ENCODE peak calls at places on chromosomes 1 and 21, in five cellular contexts. L, A, O, U and B are unnamed samples.

GRCh38 chr1:229070168-229070567 is 200.7 kb upstream of the RAB4A start:
- DNase-seq in L (no peak), A (no peak), O (no peak), U (no peak), B (no peak)

GRCh38 chr1:204725821-204726448 is 40.4 kb upstream of the LRRN2 start:
- DNase-seq in L (no peak), A (no peak), O (no peak), U (peak), B (no peak)

GRCh38 chr21:44337941-44338895 is 972 bp downstream of the CFAP410 start:
- DNase-seq in L (peak), A (no peak), O (no peak), U (peak), B (no peak)

GRCh38 chr1:99658031-99658290 is 12.0 kb downstream of the PALMD start:
- DNase-seq in L (no peak), A (no peak), O (no peak), U (no peak), B (no peak)

GRCh38 chr21:31117046-31117916 is 79.0 kb upstream of the KRTAP19-8 start:
- DNase-seq in L (no peak), A (no peak), O (no peak), U (no peak), B (no peak)

GRCh38 chr1:198096390-198096789 is 60.4 kb upstream of the NEK7 start:
- DNase-seq in L (no peak), A (no peak), O (no peak), U (no peak), B (no peak)

GRCh38 chr1:30748699-30749401 is 8.7 kb downstream of the LAPTM5 start:
- DNase-seq in L (no peak), A (no peak), O (no peak), U (no peak), B (no peak)

GRCh38 chr1:93702102-93702827 is 20.6 kb upstream of the BCAR3 start:
- DNase-seq in L (no peak), A (no peak), O (no peak), U (no peak), B (no peak)

GRCh38 chr1:167292216-167292615 is 71.5 kb downstream of the POU2F1 start:
- DNase-seq in L (no peak), A (no peak), O (no peak), U (no peak), B (no peak)

GRCh38 chr1:183850852-183851251 is 45.9 kb downstream of the RGL1 start:
- DNase-seq in L (no peak), A (no peak), O (no peak), U (no peak), B (no peak)

GRCh38 chr1:151539321-151540020 is 638 bp upstream of the TUFT1 start:
- DNase-seq in L (peak), A (peak), O (no peak), U (peak), B (no peak)

GRCh38 chr1:192443616-192444015 is 126.8 kb downstream of the RGS21 start:
- DNase-seq in L (no peak), A (no peak), O (no peak), U (no peak), B (no peak)

GRCh38 chr1:234915923-234916675 is 212.5 kb downstream of the TOMM20 start:
- DNase-seq in L (no peak), A (no peak), O (no peak), U (no peak), B (no peak)

GRCh38 chr1:9711466-9712020 is 60.0 kb downstream of the PIK3CD start:
- DNase-seq in L (no peak), A (no peak), O (no peak), U (no peak), B (no peak)

GRCh38 chr1:210201671-210202070 is 30.9 kb upstream of the SERTAD4 start:
- DNase-seq in L (no peak), A (no peak), O (no peak), U (no peak), B (no peak)

GRCh38 chr1:119882172-119883029 is 13.9 kb downstream of the ADAM30 start:
- DNase-seq in L (no peak), A (no peak), O (no peak), U (no peak), B (no peak)

GRCh38 chr1:169833179-169833901 is 38.6 kb upstream of the METTL18 start:
- DNase-seq in L (no peak), A (no peak), O (no peak), U (no peak), B (no peak)

GRCh38 chr1:210663730-210664573 is 335.2 kb downstream of the HHAT start:
- DNase-seq in L (no peak), A (no peak), O (no peak), U (no peak), B (no peak)

GRCh38 chr1:245365071-245365470 is 210.3 kb downstream of the KIF26B start:
- DNase-seq in L (no peak), A (no peak), O (no peak), U (no peak), B (no peak)

GRCh38 chr1:41860214-41860613 is 58.5 kb downstream of the HIVEP3 start:
- DNase-seq in L (no peak), A (no peak), O (no peak), U (no peak), B (no peak)

GRCh38 chr1:24827737-24828136 is 82.5 kb downstream of the CLIC4 start:
- DNase-seq in L (no peak), A (no peak), O (no peak), U (no peak), B (no peak)

GRCh38 chr1:180234369-180235076 is 4.5 kb downstream of the LHX4 start:
- DNase-seq in L (no peak), A (no peak), O (no peak), U (no peak), B (no peak)

GRCh38 chr1:219567341-219567947 is 45.5 kb downstream of the ZC3H11B start:
- DNase-seq in L (peak), A (no peak), O (no peak), U (peak), B (no peak)

GRCh38 chr1:103525114-103525606 is 339 bp upstream of the RNPC3 start:
- DNase-seq in L (peak), A (no peak), O (no peak), U (peak), B (peak)

GRCh38 chr1:43059640-43060574 is 101.2 kb upstream of the SLC2A1 start:
- DNase-seq in L (no peak), A (no peak), O (no peak), U (no peak), B (no peak)

GRCh38 chr1:91523462-91523861 is 22.8 kb downstream of the CDC7 start:
- DNase-seq in L (no peak), A (no peak), O (no peak), U (no peak), B (no peak)

GRCh38 chr1:117368116-117369108 is 1.2 kb downstream of the MAN1A2 start:
- DNase-seq in L (peak), A (no peak), O (no peak), U (peak), B (no peak)

GRCh38 chr1:33848205-33848604 is 15.7 kb upstream of the HMGB4 start:
- DNase-seq in L (no peak), A (no peak), O (no peak), U (no peak), B (no peak)

GRCh38 chr1:47787560-47787959 is 209.6 kb downstream of the TRABD2B start:
- DNase-seq in L (no peak), A (no peak), O (no peak), U (no peak), B (no peak)

GRCh38 chr1:204128964-204129896 is 22.6 kb downstream of the ETNK2 start:
- DNase-seq in L (peak), A (peak), O (peak), U (no peak), B (peak)

GRCh38 chr1:223031690-223032601 is 111.1 kb downstream of the TLR5 start:
- DNase-seq in L (no peak), A (no peak), O (no peak), U (no peak), B (no peak)

GRCh38 chr1:52629021-52629643 is 3.8 kb upstream of the SHISAL2A start:
- DNase-seq in L (no peak), A (no peak), O (no peak), U (peak), B (no peak)

GRCh38 chr1:70227439-70227838 is 6.3 kb downstream of the SRSF11 start:
- DNase-seq in L (peak), A (no peak), O (no peak), U (no peak), B (no peak)

GRCh38 chr1:86992790-86993189 is 78.4 kb downstream of the HS2ST1 start:
- DNase-seq in L (peak), A (no peak), O (no peak), U (no peak), B (no peak)

GRCh38 chr1:162228586-162228985 is 148.1 kb downstream of the SPATA46 start:
- DNase-seq in L (no peak), A (no peak), O (no peak), U (peak), B (no peak)

GRCh38 chr1:160171352-160171751 is 19.0 kb upstream of the CASQ1 start:
- DNase-seq in L (no peak), A (no peak), O (no peak), U (no peak), B (no peak)

GRCh38 chr1:5990913-5991783 is 1.1 kb downstream of the NPHP4 start:
- DNase-seq in L (peak), A (peak), O (no peak), U (no peak), B (peak)

GRCh38 chr1:5993553-5994510 is 1.6 kb upstream of the NPHP4 start:
- DNase-seq in L (peak), A (no peak), O (no peak), U (no peak), B (no peak)

GRCh38 chr1:5991784-5992033 is 516 bp downstream of the NPHP4 start:
- DNase-seq in L (no peak), A (peak), O (no peak), U (no peak), B (peak)

GRCh38 chr1:5992034-5992813 is at the start of gene NPHP4:
- DNase-seq in L (peak), A (peak), O (peak), U (peak), B (peak)

GRCh38 chr1:5992814-5993552 is 758 bp upstream of the NPHP4 start:
- DNase-seq in L (peak), A (no peak), O (no peak), U (no peak), B (no peak)
- TF ChIP-seq POLR2AphosphoS5 in L (no peak), A (no peak), O (no peak), U (no peak), B (peak)

DNA sequence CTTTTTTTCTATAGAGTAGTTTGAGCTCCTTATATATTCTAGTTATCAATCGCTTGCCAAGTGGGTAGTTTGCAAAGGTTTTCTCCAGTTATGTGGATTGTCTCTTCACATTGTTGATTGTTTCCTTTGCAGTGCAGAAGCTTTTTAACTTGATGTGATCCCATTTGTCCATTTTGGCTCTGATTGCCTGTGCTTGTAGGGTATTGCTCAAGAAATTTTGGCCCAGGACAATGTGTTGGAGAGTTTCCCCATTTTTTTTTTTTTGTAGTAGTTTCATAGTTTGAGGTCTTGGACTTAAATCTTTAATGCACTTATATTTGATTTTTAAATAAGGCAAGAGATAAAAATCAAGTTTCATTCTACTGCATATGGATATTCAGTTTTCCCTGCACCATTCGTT is 774.8 kb upstream of the ADAMTS5 start:
- DNase-seq in L (no peak), A (no peak), O (no peak), U (no peak), B (no peak)
- TF ChIP-seq TAF1 in L (no peak), A (no peak), O (no peak), U (no peak), B (no peak)

GRCh38 chr1:19331262-19331878 is 19.2 kb downstream of the SLC66A1 start:
- DNase-seq in L (no peak), A (no peak), O (no peak), U (no peak), B (no peak)
- TF ChIP-seq POLR2A in L (no peak), A (no peak), O (no peak), U (no peak), B (no peak)

GRCh38 chr1:156144747-156145146 is 8.6 kb upstream of the SEMA4A start:
- DNase-seq in L (no peak), A (no peak), O (no peak), U (no peak), B (no peak)

GRCh38 chr1:156146749-156147405 is 6.5 kb upstream of the SEMA4A start:
- DNase-seq in L (no peak), A (no peak), O (no peak), U (no peak), B (no peak)

GRCh38 chr1:156148236-156148635 is 5.1 kb upstream of the SEMA4A start:
- DNase-seq in L (no peak), A (no peak), O (no peak), U (no peak), B (no peak)

GRCh38 chr1:156145622-156146005 is 7.8 kb upstream of the SEMA4A start:
- DNase-seq in L (no peak), A (no peak), O (no peak), U (no peak), B (no peak)

GRCh38 chr1:156146006-156146748 is 7.2 kb upstream of the SEMA4A start:
- DNase-seq in L (peak), A (no peak), O (no peak), U (peak), B (peak)
- TF ChIP-seq POLR2AphosphoS5 in L (no peak), A (no peak), O (no peak), U (no peak), B (no peak)

GRCh38 chr1:156726549-156727226 is 1.6 kb upstream of the METTL25B start:
- DNase-seq in L (peak), A (no peak), O (no peak), U (peak), B (no peak)

GRCh38 chr1:156727492-156727891 is 777 bp upstream of the METTL25B start:
- DNase-seq in L (no peak), A (no peak), O (no peak), U (no peak), B (no peak)

GRCh38 chr1:156725683-156726280 is 2.5 kb upstream of the METTL25B start:
- DNase-seq in L (peak), A (peak), O (no peak), U (peak), B (peak)

DNA sequence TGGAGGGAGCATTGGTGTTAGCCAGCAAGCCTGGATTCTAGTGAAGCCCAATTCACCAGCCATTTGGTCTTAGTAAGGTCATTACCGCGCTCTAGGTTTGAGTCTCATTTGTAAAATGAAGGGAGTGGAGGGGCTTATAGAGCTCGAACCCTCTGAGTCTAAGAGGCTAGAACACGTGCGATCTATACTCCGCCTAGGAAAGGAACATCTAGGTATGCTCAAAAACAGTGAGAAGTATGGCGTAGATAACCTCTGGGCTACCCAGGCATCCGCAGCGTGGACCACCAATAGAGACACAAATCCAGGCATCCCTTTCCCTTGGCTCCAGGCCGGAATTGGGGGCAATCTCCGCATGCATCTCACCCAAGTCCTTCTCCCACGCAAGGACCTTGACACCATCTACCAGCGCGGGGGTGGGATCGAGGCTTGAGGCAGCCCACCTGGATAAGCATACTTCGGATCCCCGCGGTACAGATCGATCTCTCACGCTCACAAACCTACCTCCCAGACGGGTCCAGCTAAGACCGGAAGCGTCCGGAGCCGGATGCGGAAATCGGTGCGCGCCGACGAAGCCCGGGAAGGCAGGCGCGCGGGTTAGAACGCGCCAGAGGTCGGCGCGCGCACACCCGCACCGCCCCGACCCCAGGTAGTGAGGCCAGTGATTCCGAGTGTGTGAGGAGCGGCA is at the start of gene METTL25B:
- DNase-seq in L (peak), A (peak), O (no peak), U (peak), B (peak)
- TF ChIP-seq TAF1 in L (peak), A (peak), O (peak), U (peak), B (peak)

DNA sequence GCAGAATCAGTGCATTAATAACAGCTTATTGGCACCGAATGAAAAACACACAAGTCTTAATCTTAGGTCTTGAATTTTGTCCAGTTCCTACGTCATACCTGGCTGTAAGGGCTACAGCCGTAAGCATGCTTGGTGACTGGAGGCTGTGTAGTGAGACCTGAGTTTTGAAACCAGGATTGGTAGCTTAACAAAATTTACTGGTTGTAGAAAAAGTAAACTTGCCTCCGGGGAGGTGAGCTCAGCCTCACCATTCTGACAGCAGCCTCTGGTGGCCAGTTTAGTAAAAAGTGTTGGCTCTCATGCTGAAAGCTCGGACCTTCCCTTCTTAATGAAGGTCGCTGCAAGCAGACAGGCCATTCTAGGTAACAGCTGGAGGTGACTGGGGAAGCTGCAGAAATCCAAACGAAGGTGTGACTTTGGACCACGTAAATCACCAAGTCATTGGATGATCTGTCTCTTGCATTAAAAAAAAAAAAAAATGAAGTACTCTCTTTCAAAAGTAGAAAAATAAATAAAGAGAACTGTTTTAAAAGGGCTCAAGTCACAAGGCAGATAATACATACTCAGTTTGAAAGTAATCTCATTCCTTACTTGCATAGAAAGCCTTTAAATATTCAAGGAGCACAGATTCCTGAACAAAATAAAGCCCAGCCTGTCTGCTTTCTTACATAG is 48.8 kb downstream of the HLCS start:
- DNase-seq in L (peak), A (no peak), O (peak), U (peak), B (no peak)
- TF ChIP-seq POLR2A in L (no peak), A (no peak), O (no peak), U (no peak), B (no peak)

GRCh38 chr1:57063427-57063826 is 97.6 kb upstream of the C8B start:
- DNase-seq in L (no peak), A (no peak), O (no peak), U (no peak), B (no peak)

GRCh38 chr1:57064379-57064778 is 98.6 kb upstream of the C8B start:
- DNase-seq in L (no peak), A (no peak), O (no peak), U (no peak), B (no peak)

GRCh38 chr1:57065442-57065841 is 99.6 kb upstream of the C8B start:
- DNase-seq in L (no peak), A (no peak), O (no peak), U (no peak), B (no peak)

GRCh38 chr1:57066980-57067615 is 101.3 kb upstream of the C8B start:
- DNase-seq in L (no peak), A (no peak), O (no peak), U (peak), B (no peak)

GRCh38 chr1:57067863-57068262 is 102.0 kb upstream of the C8B start:
- DNase-seq in L (no peak), A (no peak), O (no peak), U (no peak), B (no peak)
- TF ChIP-seq POLR2AphosphoS5 in L (no peak), A (no peak), O (no peak), U (no peak), B (no peak)

GRCh38 chr1:168454211-168454815 is 89.5 kb downstream of the XCL2 start:
- DNase-seq in L (no peak), A (no peak), O (no peak), U (no peak), B (no peak)
- TF ChIP-seq TAF1 in L (no peak), A (no peak), O (no peak), U (no peak), B (no peak)